ENCODE peak calls at places on chromosomes 7 and 10, in six cellular contexts. Z is pancreas, Q is esophagus muscularis mucosa, X is ovary, L is stomach, E is right lobe of liver. V is an unnamed sample.
A peak's percentile ranks its signal among the peaks of the same experiment; 100 is the strongest.

GRCh38 chr7:7790041-7790751 is 71.8 kb upstream of the RPA3 start:
- DNase-seq in Z (no peak), Q (no peak), X (no peak), L (no peak), E (no peak), V (no peak)

GRCh38 chr7:30459591-30460245 is 18.9 kb downstream of the NOD1 start:
- DNase-seq in Z (no peak), Q (no peak), X (peak; percentile 83), L (no peak), E (no peak), V (no peak)

GRCh38 chr7:24786941-24787340 is 29.7 kb upstream of the GSDME start:
- DNase-seq in Z (peak; percentile 20), Q (no peak), X (no peak), L (no peak), E (no peak), V (no peak)

GRCh38 chr7:351256-351655 is 61.3 kb downstream of the FOXL3 start:
- DNase-seq in Z (no peak), Q (no peak), X (no peak), L (no peak), E (no peak), V (no peak)

GRCh38 chr7:81769891-81770818 is at the start of gene HGF:
- DNase-seq in Z (peak; percentile 24), Q (peak; percentile 93), X (peak; percentile 76), L (peak; percentile 37), E (peak; percentile 58), V (peak; percentile 58)

GRCh38 chr7:142557971-142558582 is 191.2 kb upstream of the PRSS1 start:
- DNase-seq in Z (peak; percentile 35), Q (no peak), X (no peak), L (no peak), E (no peak), V (no peak)

GRCh38 chr7:48298779-48299178 is 127.5 kb downstream of the ABCA13 start:
- DNase-seq in Z (no peak), Q (peak; percentile 42), X (no peak), L (no peak), E (no peak), V (no peak)

GRCh38 chr7:122867471-122867980 is 18.7 kb downstream of the CADPS2 start:
- DNase-seq in Z (no peak), Q (no peak), X (no peak), L (no peak), E (no peak), V (no peak)

GRCh38 chr7:15104411-15105092 is 202.0 kb upstream of the DGKB start:
- DNase-seq in Z (no peak), Q (no peak), X (no peak), L (no peak), E (no peak), V (no peak)

GRCh38 chr7:103981003-103981423 is 8.4 kb downstream of the RELN start:
- DNase-seq in Z (no peak), Q (no peak), X (no peak), L (no peak), E (no peak), V (no peak)

GRCh38 chr10:16423599-16423998 is 13.2 kb upstream of the PTER start:
- DNase-seq in Z (no peak), Q (no peak), X (no peak), L (no peak), E (no peak), V (no peak)

GRCh38 chr10:46220872-46221538 is 65.8 kb upstream of the ANTXRL start:
- DNase-seq in Z (no peak), Q (peak; percentile 82), X (no peak), L (no peak), E (peak; percentile 37), V (no peak)

GRCh38 chr7:127413962-127414361 is 21.5 kb upstream of the ZNF800 start:
- DNase-seq in Z (no peak), Q (no peak), X (no peak), L (no peak), E (no peak), V (no peak)

GRCh38 chr10:119659951-119660350 is 8.8 kb downstream of the BAG3 start:
- DNase-seq in Z (no peak), Q (no peak), X (no peak), L (no peak), E (no peak), V (peak; percentile 22)

GRCh38 chr10:32379314-32379949 is 32.5 kb upstream of the EPC1 start:
- DNase-seq in Z (no peak), Q (no peak), X (no peak), L (no peak), E (no peak), V (no peak)

GRCh38 chr7:3780525-3780924 is 479.5 kb downstream of the SDK1 start:
- DNase-seq in Z (no peak), Q (no peak), X (no peak), L (no peak), E (no peak), V (no peak)

GRCh38 chr10:73456187-73456890 is 23.0 kb upstream of the MSS51 start:
- DNase-seq in Z (no peak), Q (no peak), X (no peak), L (no peak), E (no peak), V (no peak)

GRCh38 chr10:28171468-28172235 is 131.2 kb downstream of the MPP7 start:
- DNase-seq in Z (no peak), Q (no peak), X (peak; percentile 53), L (no peak), E (no peak), V (no peak)

GRCh38 chr10:97830064-97830463 is 19.6 kb upstream of the GOLGA7B start:
- DNase-seq in Z (peak; percentile 41), Q (no peak), X (no peak), L (no peak), E (no peak), V (no peak)

GRCh38 chr7:100122067-100122466 is 2.6 kb downstream of the CNPY4 start:
- DNase-seq in Z (no peak), Q (no peak), X (no peak), L (no peak), E (no peak), V (no peak)

GRCh38 chr10:91043173-91043910 is 122.5 kb upstream of the ANKRD1 start:
- DNase-seq in Z (no peak), Q (no peak), X (no peak), L (no peak), E (peak; percentile 54), V (no peak)

GRCh38 chr10:109895095-109895818 is 28.1 kb downstream of the XPNPEP1 start:
- DNase-seq in Z (no peak), Q (peak; percentile 92), X (no peak), L (peak; percentile 36), E (no peak), V (peak; percentile 74)
- H3K4me1 ChIP-seq in Z (peaks cover 44% of the 10 kb centered on the region), Q (peaks cover 73% of the 10 kb centered on the region), X (peaks cover 31% of the 10 kb centered on the region), L (peaks cover 83% of the 10 kb centered on the region), E (peaks cover 7% of the 10 kb centered on the region), V (peaks cover 97% of the 10 kb centered on the region)

GRCh38 chr10:79161557-79161956 is 92.8 kb downstream of the ZMIZ1 start:
- DNase-seq in Z (no peak), Q (no peak), X (no peak), L (no peak), E (no peak), V (no peak)
- H3K27ac ChIP-seq in Z (no peak overlapping the region), Q (peak overlapping the region; percentile 90), X (no peak overlapping the region), L (no peak overlapping the region), E (no peak overlapping the region), V (peak overlapping the region; percentile 99)

GRCh38 chr7:158695726-158696452 is 8.7 kb downstream of the NCAPG2 start:
- DNase-seq in Z (peak; percentile 67), Q (no peak), X (peak; percentile 73), L (peak; percentile 49), E (no peak), V (peak; percentile 38)
- H3K36me3 ChIP-seq in Z (no peaks in the 10 kb centered on the region), Q (no peaks in the 10 kb centered on the region), X (no peaks in the 10 kb centered on the region), L (no peaks in the 10 kb centered on the region), E (no peaks in the 10 kb centered on the region), V (peaks cover 3% of the 10 kb centered on the region)

DNA sequence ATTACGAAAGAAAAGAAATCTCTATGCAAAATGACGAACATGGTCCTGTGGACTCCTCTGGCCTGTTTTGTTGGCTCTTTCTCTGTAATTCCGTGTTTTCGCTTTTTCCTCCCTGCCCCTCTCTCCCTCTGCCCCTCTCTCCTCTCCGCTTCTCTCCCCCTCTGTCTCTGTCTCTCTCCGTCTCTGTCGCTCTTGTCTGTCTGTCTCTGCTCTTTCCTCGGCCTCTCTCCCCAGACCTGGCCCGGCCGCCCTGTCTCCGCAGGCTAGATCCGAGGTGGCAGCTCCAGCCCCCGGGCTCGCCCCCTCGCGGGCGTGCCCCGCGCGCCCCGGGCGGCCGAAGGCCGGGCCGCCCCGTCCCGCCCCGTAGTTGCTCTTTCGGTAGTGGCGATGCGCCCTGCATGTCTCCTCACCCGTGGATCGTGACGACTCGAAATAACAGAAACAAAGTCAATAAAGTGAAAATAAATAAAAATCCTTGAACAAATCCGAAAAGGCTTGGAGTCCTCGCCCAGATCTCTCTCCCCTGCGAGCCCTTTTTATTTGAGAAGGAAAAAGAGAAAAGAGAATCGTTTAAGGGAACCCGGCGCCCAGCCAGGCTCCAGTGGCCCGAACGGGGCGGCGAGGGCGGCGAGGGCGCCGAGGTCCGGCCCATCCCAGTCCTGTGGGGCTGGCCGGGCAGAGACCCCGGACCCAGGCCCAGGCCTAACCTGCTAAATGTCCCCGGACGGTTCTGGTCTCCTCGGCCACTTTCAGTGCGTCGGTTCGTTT is 83.5 kb upstream of the SLF2 start:
- DNase-seq in Z (no peak), Q (no peak), X (no peak), L (no peak), E (no peak), V (no peak)
- H3K4me1 ChIP-seq in Z (peaks cover 4% of the 10 kb centered on the region), Q (peaks cover 42% of the 10 kb centered on the region), X (peaks cover 10% of the 10 kb centered on the region), L (peaks cover 43% of the 10 kb centered on the region), E (peaks cover 13% of the 10 kb centered on the region), V (peaks cover 45% of the 10 kb centered on the region)

DNA sequence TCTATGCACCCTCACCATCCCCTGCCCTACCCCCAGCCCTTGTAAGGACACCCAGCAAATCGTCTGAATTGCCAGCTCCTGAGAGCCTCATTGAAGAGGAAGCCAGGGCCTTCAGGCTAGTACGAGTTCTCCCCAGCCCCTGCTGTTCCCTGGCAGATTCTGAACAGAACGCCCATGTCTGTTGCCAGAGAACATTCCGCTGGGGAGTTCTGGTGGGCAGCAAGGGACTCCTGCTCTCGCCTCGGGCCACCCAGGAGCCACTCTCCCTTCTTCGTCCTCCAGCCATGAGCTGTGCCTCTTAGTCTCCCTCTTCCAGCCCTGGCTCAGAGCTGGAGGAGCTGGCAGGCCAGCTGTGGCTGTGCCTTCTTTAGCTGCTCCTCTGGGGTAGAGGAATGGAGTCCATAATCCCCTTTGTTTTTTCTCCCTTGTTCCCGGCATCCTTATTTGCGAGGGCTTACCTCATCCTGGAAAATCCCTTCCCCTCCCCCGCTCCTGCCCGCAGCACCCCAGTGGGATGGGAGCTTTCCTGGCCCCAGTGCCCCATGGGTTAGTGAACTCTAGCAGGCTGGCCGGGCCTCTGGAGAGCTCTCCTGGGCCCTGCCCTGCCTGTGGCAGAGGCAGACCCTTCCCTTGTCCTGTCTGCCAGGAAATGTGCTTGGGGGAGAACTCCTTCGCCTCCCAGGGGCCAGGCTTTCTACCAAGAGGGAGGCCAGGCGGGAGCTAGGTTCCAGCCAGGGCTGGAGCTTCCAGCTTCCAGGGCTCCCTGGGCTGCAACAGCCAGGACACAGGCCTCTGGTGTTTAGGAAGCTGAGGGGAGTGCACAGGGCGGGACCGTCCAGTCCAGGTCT is 16.6 kb upstream of the TRIM8 start:
- DNase-seq in Z (peak; percentile 56), Q (no peak), X (peak; percentile 66), L (no peak), E (peak; percentile 84), V (peak; percentile 49)
- H3K27ac ChIP-seq in Z (no peak overlapping the region), Q (peak overlapping the region; percentile 90), X (peak overlapping the region; percentile 84), L (peak overlapping the region; percentile 85), E (peak overlapping the region; percentile 73), V (peak overlapping the region; percentile 91)

GRCh38 chr10:102368072-102368471 is 27.4 kb upstream of the NFKB2 start:
- DNase-seq in Z (no peak), Q (no peak), X (no peak), L (no peak), E (no peak), V (no peak)
- H3K36me3 ChIP-seq in Z (peaks cover 65% of the 10 kb centered on the region), Q (peaks cover 100% of the 10 kb centered on the region), X (no peaks in the 10 kb centered on the region), L (peaks cover 100% of the 10 kb centered on the region), E (peaks cover 83% of the 10 kb centered on the region), V (peaks cover 100% of the 10 kb centered on the region)

GRCh38 chr10:8054498-8055407 is at the start of gene GATA3:
- DNase-seq in Z (no peak), Q (no peak), X (no peak), L (peak; percentile 64), E (no peak), V (peak; percentile 62)
- H3K4me1 ChIP-seq in Z (peaks cover 24% of the 10 kb centered on the region), Q (peaks cover 63% of the 10 kb centered on the region), X (peaks cover 11% of the 10 kb centered on the region), L (peaks cover 64% of the 10 kb centered on the region), E (peaks cover 22% of the 10 kb centered on the region), V (peaks cover 75% of the 10 kb centered on the region)

V was measured in left ventricle myocardium inferior.